ENCODE peak calls at places on chromosome 11, in six cellular contexts. K is pancreas; X is effector memory CD4-positive, alpha-beta T cell; U is IMR-90; H is left ventricle myocardium inferior; C is A673. I is an unnamed sample.

GRCh38 chr11:28077524-28077923 is 30.4 kb downstream of the KIF18A start:
- DNase-seq in K (no peak), X (no peak), U (no peak), H (no peak), C (peak; percentile 29), I (no peak)

GRCh38 chr11:112004389-112004788 is 20.8 kb upstream of the DLAT start:
- DNase-seq in K (no peak), X (no peak), U (no peak), H (no peak), C (peak; percentile 47), I (no peak)

GRCh38 chr11:116404143-116404800 is 368.5 kb downstream of the BUD13 start:
- DNase-seq in K (no peak), X (no peak), U (no peak), H (no peak), C (no peak), I (no peak)

GRCh38 chr11:103433976-103434375 is 324.8 kb downstream of the DYNC2H1 start:
- DNase-seq in K (no peak), X (no peak), U (peak; percentile 40), H (no peak), C (peak; percentile 4), I (no peak)

GRCh38 chr11:110434952-110435779 is 5.4 kb downstream of the FDX1 start:
- DNase-seq in K (no peak), X (peak; percentile 12), U (no peak), H (no peak), C (no peak), I (no peak)

GRCh38 chr11:2271327-2272240 is 1.2 kb upstream of the ASCL2 start:
- DNase-seq in K (peak; percentile 15), X (no peak), U (no peak), H (no peak), C (no peak), I (no peak)

GRCh38 chr11:67612751-67613150 is 6.0 kb downstream of the NDUFV1 start:
- DNase-seq in K (peak; percentile 39), X (no peak), U (no peak), H (no peak), C (no peak), I (no peak)

GRCh38 chr11:66339163-66339675 is 3.0 kb upstream of the RIN1 start:
- DNase-seq in K (no peak), X (no peak), U (no peak), H (no peak), C (no peak), I (no peak)

GRCh38 chr11:93524173-93524536 is 19.0 kb downstream of the SMCO4 start:
- DNase-seq in K (no peak), X (no peak), U (no peak), H (no peak), C (no peak), I (no peak)

GRCh38 chr11:69539416-69540117 is 58.1 kb downstream of the LINC01488 start:
- DNase-seq in K (no peak), X (no peak), U (no peak), H (peak; percentile 32), C (no peak), I (no peak)

GRCh38 chr11:32437406-32438345 is 2.3 kb upstream of the WT1 start:
- DNase-seq in K (no peak), X (no peak), U (no peak), H (no peak), C (peak; percentile 85), I (peak; percentile 57)

GRCh38 chr11:65422104-65422632 is 430 bp upstream of the NEAT1 start:
- DNase-seq in K (peak; percentile 99), X (peak; percentile 86), U (peak; percentile 97), H (peak; percentile 99), C (peak; percentile 98), I (peak; percentile 99)

GRCh38 chr11:91366186-91366585 is 858.4 kb upstream of the FAT3 start:
- DNase-seq in K (no peak), X (no peak), U (no peak), H (no peak), C (no peak), I (no peak)

GRCh38 chr11:128653828-128654231 is 40.0 kb upstream of the FLI1 start:
- DNase-seq in K (peak; percentile 72), X (no peak), U (peak; percentile 75), H (peak; percentile 46), C (no peak), I (no peak)

GRCh38 chr11:77503006-77503405 is 29.1 kb upstream of the PAK1 start:
- DNase-seq in K (no peak), X (no peak), U (peak; percentile 19), H (no peak), C (no peak), I (no peak)

GRCh38 chr11:3162410-3163240 is 2.5 kb downstream of the OSBPL5 start:
- DNase-seq in K (no peak), X (no peak), U (no peak), H (peak; percentile 18), C (no peak), I (peak; percentile 11)

GRCh38 chr11:73384871-73385692 is 8.9 kb downstream of the RELT start:
- DNase-seq in K (no peak), X (no peak), U (no peak), H (peak; percentile 65), C (no peak), I (no peak)

GRCh38 chr11:44416776-44417175 is 106.8 kb upstream of the ALX4 start:
- DNase-seq in K (no peak), X (no peak), U (no peak), H (no peak), C (no peak), I (no peak)

GRCh38 chr11:18974192-18974591 is 35.0 kb upstream of the MRGPRX1 start:
- DNase-seq in K (no peak), X (no peak), U (no peak), H (no peak), C (no peak), I (no peak)

GRCh38 chr11:64324692-64325469 is 7.0 kb downstream of the PRDX5 start:
- DNase-seq in K (no peak), X (no peak), U (no peak), H (no peak), C (no peak), I (no peak)

GRCh38 chr11:65111537-65112225 is at the start of gene TM7SF2:
- DNase-seq in K (peak; percentile 99), X (peak; percentile 93), U (peak; percentile 86), H (peak; percentile 97), C (peak; percentile 99), I (peak; percentile 93)

GRCh38 chr11:61860054-61860903 is 31.1 kb downstream of the FADS3 start:
- DNase-seq in K (peak; percentile 90), X (no peak), U (no peak), H (peak; percentile 82), C (no peak), I (peak; percentile 82)

GRCh38 chr11:86954288-86955110 is 696 bp downstream of the FZD4 start:
- DNase-seq in K (peak; percentile 83), X (no peak), U (no peak), H (no peak), C (peak; percentile 68), I (peak; percentile 46)

GRCh38 chr11:129290966-129291365 is 84.7 kb upstream of the BARX2 start:
- DNase-seq in K (no peak), X (no peak), U (no peak), H (no peak), C (no peak), I (no peak)

GRCh38 chr11:73625690-73626318 is 20.6 kb upstream of the PLEKHB1 start:
- DNase-seq in K (peak; percentile 72), X (peak; percentile 53), U (peak; percentile 59), H (peak; percentile 61), C (peak; percentile 87), I (peak; percentile 71)

GRCh38 chr11:74398244-74399159 is at the start of gene PGM2L1:
- DNase-seq in K (peak; percentile 93), X (peak; percentile 89), U (peak; percentile 90), H (peak; percentile 92), C (peak; percentile 99), I (peak; percentile 91)

GRCh38 chr11:44622190-44622650 is 56.8 kb downstream of the CD82 start:
- DNase-seq in K (no peak), X (no peak), U (no peak), H (no peak), C (no peak), I (peak; percentile 11)

GRCh38 chr11:7501251-7501650 is 12.5 kb upstream of the PPFIBP2 start:
- DNase-seq in K (no peak), X (no peak), U (no peak), H (no peak), C (no peak), I (no peak)

GRCh38 chr11:7499046-7499445 is 13.7 kb downstream of the OLFML1 start:
- DNase-seq in K (no peak), X (no peak), U (no peak), H (no peak), C (no peak), I (no peak)

GRCh38 chr11:7495997-7496545 is 10.8 kb downstream of the OLFML1 start:
- DNase-seq in K (no peak), X (no peak), U (no peak), H (no peak), C (no peak), I (no peak)

GRCh38 chr11:7500251-7500650 is 13.5 kb upstream of the PPFIBP2 start:
- DNase-seq in K (no peak), X (no peak), U (no peak), H (no peak), C (no peak), I (no peak)

GRCh38 chr11:7498193-7498592 is 12.9 kb downstream of the OLFML1 start:
- DNase-seq in K (no peak), X (no peak), U (no peak), H (no peak), C (no peak), I (no peak)
- H3K36me3 ChIP-seq in K (no peaks in the 10 kb centered on the region), X (no peaks in the 10 kb centered on the region), U (no peaks in the 10 kb centered on the region), H (no peaks in the 10 kb centered on the region), C (no peaks in the 10 kb centered on the region), I (no peaks in the 10 kb centered on the region)

DNA sequence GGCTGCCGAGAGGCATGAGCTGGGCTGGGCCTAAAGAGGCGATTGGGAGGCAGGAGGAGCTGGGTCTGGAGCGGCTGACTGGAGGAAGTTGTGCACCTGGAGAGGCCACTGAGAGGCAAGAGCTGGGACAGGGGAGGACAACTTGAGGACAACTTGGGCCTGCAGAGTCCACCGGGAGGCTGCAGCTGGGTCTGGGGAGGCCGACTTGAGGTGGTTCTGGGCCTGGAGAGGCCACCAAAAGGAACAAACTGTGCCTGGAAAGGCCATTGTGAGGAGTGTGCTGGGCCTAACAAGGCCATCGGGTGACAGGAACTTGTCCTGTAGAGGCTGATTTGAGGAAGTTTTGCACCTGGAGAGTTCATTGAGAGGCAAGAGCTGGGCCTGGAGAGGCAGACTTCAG is 41.5 kb downstream of the OR4C45 start:
- DNase-seq in K (no peak), X (no peak), U (no peak), H (no peak), C (no peak), I (no peak)
- H3K27ac ChIP-seq in K (no peak overlapping the region), X (no peak overlapping the region), U (no peak overlapping the region), H (no peak overlapping the region), C (no peak overlapping the region), I (no peak overlapping the region)

GRCh38 chr11:75981546-75981945 is 166.5 kb downstream of the UVRAG start:
- DNase-seq in K (no peak), X (no peak), U (no peak), H (no peak), C (no peak), I (no peak)
- H3K4me3 ChIP-seq in K (no peak overlapping the region), X (no peak overlapping the region), U (no peak overlapping the region), H (no peak overlapping the region), C (no peak overlapping the region), I (no peak overlapping the region)

DNA sequence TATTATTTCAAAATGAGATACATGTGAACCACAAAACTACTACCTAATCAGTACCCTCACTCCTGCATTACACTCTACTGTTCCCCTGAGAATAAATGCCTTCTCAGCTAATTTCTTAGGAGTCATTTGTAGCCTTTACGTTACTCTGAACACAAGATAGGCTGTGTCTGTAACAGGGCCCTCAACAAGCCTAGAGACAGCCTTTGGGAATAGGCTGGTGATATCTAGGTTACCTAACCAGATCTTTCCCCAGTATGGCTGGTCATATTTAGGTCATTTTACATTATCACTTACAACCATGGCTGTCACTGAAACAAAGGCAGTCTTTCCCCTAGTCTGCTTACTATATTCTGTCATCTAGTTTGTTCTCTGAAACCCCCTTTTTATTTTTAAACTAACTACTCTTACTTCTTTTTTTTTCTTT is 14.2 kb downstream of the ATM start:
- DNase-seq in K (no peak), X (no peak), U (no peak), H (no peak), C (no peak), I (no peak)
- H3K36me3 ChIP-seq in K (no peaks in the 10 kb centered on the region), X (peaks cover 15% of the 10 kb centered on the region), U (peaks cover 23% of the 10 kb centered on the region), H (peaks cover 75% of the 10 kb centered on the region), C (peaks cover 24% of the 10 kb centered on the region), I (peaks cover 3% of the 10 kb centered on the region)

I was measured in uterus.